ENCODE peak calls at places on chromosomes 12 and 14, in nine cellular contexts. I is SJSA1; P is right atrium auricular region; Y is CD4-positive, alpha-beta T cell; B is CD8-positive, alpha-beta T cell; S is foreskin keratinocyte; J is PC-3; U is neural progenitor cell; V is iPS DF 6.9. W is an unnamed sample.

GRCh38 chr14:55111122-55111705 is 17.8 kb upstream of the LGALS3 start:
- DNase-seq in I (no peak), P (no peak), Y (no peak), B (no peak), S (no peak), J (no peak), U (no peak), V (no peak), W (no peak)

GRCh38 chr14:74531467-74531866 is 37.9 kb downstream of the ISCA2 start:
- DNase-seq in I (peak), P (no peak), Y (no peak), B (no peak), S (no peak), J (peak), U (peak), V (peak), W (no peak)

GRCh38 chr14:105860615-105861580 is 334.5 kb downstream of the TMEM121 start:
- DNase-seq in I (peak), P (no peak), Y (no peak), B (no peak), S (no peak), J (no peak), U (no peak), V (no peak), W (no peak)

GRCh38 chr14:105066285-105067071 is 1.2 kb upstream of the GPR132 start:
- DNase-seq in I (no peak), P (no peak), Y (no peak), B (no peak), S (no peak), J (no peak), U (no peak), V (no peak), W (no peak)

GRCh38 chr14:105817971-105818711 is 291.8 kb downstream of the TMEM121 start:
- DNase-seq in I (no peak), P (no peak), Y (no peak), B (no peak), S (no peak), J (no peak), U (no peak), V (no peak), W (no peak)

GRCh38 chr12:1660304-1661187 is 30.3 kb upstream of the ADIPOR2 start:
- DNase-seq in I (no peak), P (peak), Y (peak), B (peak), S (peak), J (no peak), U (no peak), V (no peak), W (peak)

GRCh38 chr14:96576937-96577336 is 74.8 kb downstream of the PAPOLA start:
- DNase-seq in I (no peak), P (no peak), Y (no peak), B (no peak), S (no peak), J (no peak), U (no peak), V (no peak), W (no peak)

GRCh38 chr12:104507672-104508071 is 50.9 kb downstream of the CHST11 start:
- DNase-seq in I (no peak), P (no peak), Y (no peak), B (no peak), S (no peak), J (no peak), U (no peak), V (no peak), W (no peak)

GRCh38 chr14:103006991-103007520 is 50.3 kb downstream of the CDC42BPB start:
- DNase-seq in I (no peak), P (no peak), Y (no peak), B (no peak), S (no peak), J (no peak), U (no peak), V (no peak), W (no peak)

GRCh38 chr14:76294876-76295275 is 81.1 kb upstream of the ESRRB start:
- DNase-seq in I (no peak), P (peak), Y (no peak), B (no peak), S (no peak), J (no peak), U (no peak), V (no peak), W (no peak)

GRCh38 chr14:21039059-21039422 is 3.1 kb upstream of the RNASE7 start:
- DNase-seq in I (no peak), P (peak), Y (no peak), B (no peak), S (no peak), J (no peak), U (no peak), V (no peak), W (no peak)

GRCh38 chr12:128961957-128962356 is 108.7 kb downstream of the GLT1D1 start:
- DNase-seq in I (no peak), P (no peak), Y (no peak), B (no peak), S (no peak), J (no peak), U (no peak), V (no peak), W (no peak)

GRCh38 chr12:89346741-89347324 is 5.5 kb downstream of the DUSP6 start:
- DNase-seq in I (no peak), P (peak), Y (no peak), B (no peak), S (peak), J (peak), U (peak), V (no peak), W (no peak)

GRCh38 chr12:58341791-58342190 is 400.4 kb downstream of the ATP23 start:
- DNase-seq in I (no peak), P (no peak), Y (no peak), B (no peak), S (no peak), J (peak), U (no peak), V (no peak), W (peak)

GRCh38 chr14:61566537-61567225 is 128.6 kb upstream of the HIF1A start:
- DNase-seq in I (peak), P (peak), Y (no peak), B (no peak), S (no peak), J (peak), U (no peak), V (no peak), W (no peak)

GRCh38 chr14:93712838-93713724 is 75.2 kb downstream of the PRIMA1 start:
- DNase-seq in I (peak), P (peak), Y (no peak), B (no peak), S (no peak), J (peak), U (no peak), V (no peak), W (no peak)

GRCh38 chr14:21300892-21301291 is 21.0 kb downstream of the RPGRIP1 start:
- DNase-seq in I (no peak), P (no peak), Y (peak), B (peak), S (no peak), J (no peak), U (peak), V (peak), W (no peak)

GRCh38 chr12:62581288-62582064 is 114.8 kb downstream of the MON2 start:
- DNase-seq in I (no peak), P (no peak), Y (no peak), B (no peak), S (no peak), J (peak), U (peak), V (peak), W (peak)

GRCh38 chr14:104665663-104666522 is 23.5 kb upstream of the INF2 start:
- DNase-seq in I (peak), P (no peak), Y (peak), B (peak), S (no peak), J (peak), U (peak), V (no peak), W (no peak)

GRCh38 chr12:24838531-24838950 is 110.4 kb downstream of the BCAT1 start:
- DNase-seq in I (no peak), P (peak), Y (no peak), B (no peak), S (peak), J (no peak), U (no peak), V (no peak), W (no peak)

GRCh38 chr14:99265571-99265970 is 6.4 kb downstream of the BCL11B start:
- DNase-seq in I (no peak), P (no peak), Y (no peak), B (no peak), S (no peak), J (no peak), U (no peak), V (no peak), W (no peak)

GRCh38 chr12:113030875-113031525 is 25.5 kb upstream of the DTX1 start:
- DNase-seq in I (no peak), P (no peak), Y (no peak), B (no peak), S (no peak), J (peak), U (peak), V (peak), W (no peak)

GRCh38 chr14:89378119-89378518 is 38.9 kb downstream of the FOXN3 start:
- DNase-seq in I (no peak), P (no peak), Y (no peak), B (no peak), S (peak), J (no peak), U (no peak), V (no peak), W (peak)

GRCh38 chr12:88944403-88944802 is 364.1 kb upstream of the KITLG start:
- DNase-seq in I (no peak), P (no peak), Y (no peak), B (no peak), S (no peak), J (peak), U (no peak), V (no peak), W (no peak)

GRCh38 chr14:99137001-99137700 is 134.8 kb downstream of the BCL11B start:
- DNase-seq in I (peak), P (no peak), Y (no peak), B (no peak), S (no peak), J (no peak), U (no peak), V (no peak), W (no peak)

GRCh38 chr12:49917788-49918173 is 14.1 kb upstream of the FAIM2 start:
- DNase-seq in I (no peak), P (no peak), Y (no peak), B (no peak), S (no peak), J (no peak), U (no peak), V (no peak), W (no peak)

GRCh38 chr12:115504241-115504941 is 773.1 kb downstream of the MED13L start:
- DNase-seq in I (no peak), P (no peak), Y (no peak), B (no peak), S (no peak), J (no peak), U (no peak), V (no peak), W (no peak)

GRCh38 chr12:6691473-6691872 is 2.3 kb upstream of the ZNF384 start:
- DNase-seq in I (peak), P (no peak), Y (no peak), B (no peak), S (no peak), J (no peak), U (no peak), V (no peak), W (no peak)
- H3K27ac ChIP-seq in I (no peak), P (no peak), Y (no peak), B (no peak), S (no peak), J (no peak), U (no peak), V (no peak), W (no peak)

DNA sequence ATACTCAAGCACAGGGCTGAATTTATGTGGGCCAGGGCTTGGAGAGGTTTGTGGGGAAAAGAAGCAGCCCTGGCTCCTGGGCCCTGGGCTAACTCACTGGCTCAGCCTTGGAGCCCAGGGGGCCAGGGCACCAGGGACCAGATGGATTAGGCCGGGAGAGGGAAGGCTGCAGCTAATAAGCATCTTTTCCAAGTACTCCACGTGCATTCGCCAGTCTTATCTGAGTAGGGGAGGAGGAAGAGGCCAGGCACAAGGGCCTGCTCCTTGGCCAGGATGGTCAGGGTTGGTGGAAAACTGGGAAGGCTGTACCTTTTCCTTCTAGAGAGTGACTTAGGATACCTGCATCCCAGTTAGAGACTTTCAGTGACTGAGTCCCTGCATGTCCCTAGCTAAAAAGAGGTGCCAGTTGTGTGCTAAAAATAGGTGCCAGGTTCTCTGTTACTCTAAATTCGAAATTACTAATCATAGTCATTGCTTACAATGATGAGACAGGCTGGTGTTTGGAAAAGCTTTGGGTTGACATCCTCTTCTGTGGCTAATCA is 1.3 kb downstream of the GLRX5 start:
- DNase-seq in I (no peak), P (no peak), Y (no peak), B (no peak), S (no peak), J (no peak), U (peak), V (no peak), W (no peak)
- H3K27ac ChIP-seq in I (no peak), P (peak), Y (no peak), B (no peak), S (no peak), J (no peak), U (no peak), V (no peak), W (no peak)

GRCh38 chr12:80709811-80710726 is 2.6 kb downstream of the MYF6 start:
- DNase-seq in I (no peak), P (no peak), Y (no peak), B (no peak), S (no peak), J (peak), U (peak), V (no peak), W (no peak)
- H3K27ac ChIP-seq in I (no peak), P (no peak), Y (no peak), B (no peak), S (no peak), J (no peak), U (no peak), V (no peak), W (no peak)

GRCh38 chr12:52615208-52615868 is 3.0 kb downstream of the KRT73 start:
- DNase-seq in I (no peak), P (peak), Y (no peak), B (no peak), S (no peak), J (no peak), U (no peak), V (no peak), W (no peak)
- H3K27ac ChIP-seq in I (no peak), P (no peak), Y (peak), B (peak), S (no peak), J (no peak), U (no peak), V (no peak), W (no peak)

GRCh38 chr14:22521449-22522239 is 67.4 kb downstream of the DAD1 start:
- DNase-seq in I (no peak), P (no peak), Y (no peak), B (no peak), S (no peak), J (no peak), U (no peak), V (no peak), W (no peak)

GRCh38 chr14:22520235-22520634 is 68.8 kb downstream of the DAD1 start:
- DNase-seq in I (no peak), P (no peak), Y (no peak), B (no peak), S (peak), J (no peak), U (no peak), V (no peak), W (no peak)

GRCh38 chr14:22523283-22523682 is 65.7 kb downstream of the DAD1 start:
- DNase-seq in I (no peak), P (no peak), Y (no peak), B (no peak), S (no peak), J (no peak), U (no peak), V (no peak), W (no peak)

GRCh38 chr14:22518073-22518472 is 71.0 kb downstream of the DAD1 start:
- DNase-seq in I (no peak), P (no peak), Y (no peak), B (no peak), S (no peak), J (no peak), U (peak), V (no peak), W (no peak)

DNA sequence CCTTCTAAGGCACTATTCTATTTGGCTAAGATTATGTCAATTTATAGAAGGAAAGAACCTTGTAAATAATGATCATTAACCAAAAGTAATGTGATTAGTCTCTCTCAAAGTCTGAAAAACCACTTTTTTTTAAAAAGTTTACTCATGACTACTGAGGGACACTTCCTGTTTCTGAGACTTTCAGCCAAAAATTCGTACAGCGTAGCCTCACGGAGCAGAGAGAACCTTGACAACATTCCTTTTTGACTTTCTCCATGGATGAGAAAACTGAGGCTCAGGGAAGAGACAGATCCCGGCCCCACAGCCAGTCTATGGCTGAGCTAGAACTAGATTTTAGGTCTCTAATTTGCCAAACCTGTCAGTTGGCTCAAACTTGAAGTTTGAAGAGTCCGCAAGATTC is 68.2 kb downstream of the DAD1 start:
- DNase-seq in I (no peak), P (no peak), Y (no peak), B (no peak), S (no peak), J (no peak), U (no peak), V (no peak), W (no peak)
- H3K27ac ChIP-seq in I (peak), P (no peak), Y (peak), B (peak), S (no peak), J (no peak), U (no peak), V (no peak), W (no peak)

DNA sequence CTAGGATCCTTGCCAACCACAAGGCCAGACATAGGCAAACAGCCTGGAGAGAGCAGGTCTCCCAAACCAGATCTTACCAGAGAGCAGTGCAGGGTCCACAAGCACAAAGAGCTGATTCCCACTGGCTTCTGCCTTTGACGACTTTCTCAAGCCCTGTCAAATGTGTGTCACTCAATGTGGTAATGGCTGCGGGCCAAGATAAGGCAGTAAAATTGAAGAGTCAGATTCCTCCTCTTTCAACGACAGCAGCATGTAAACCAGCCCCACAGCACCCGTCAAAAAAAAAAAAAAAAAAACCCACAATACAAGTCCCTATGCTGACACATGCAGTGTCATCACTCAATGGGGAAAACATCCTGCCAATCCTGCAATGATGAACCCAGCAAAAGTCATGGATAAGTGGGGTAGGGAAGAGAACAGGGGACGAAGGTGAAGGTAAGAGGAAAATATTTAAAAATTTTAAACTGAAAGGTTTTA is at the start of gene STON2:
- DNase-seq in I (no peak), P (no peak), Y (no peak), B (no peak), S (peak), J (peak), U (no peak), V (no peak), W (peak)
- H3K27ac ChIP-seq in I (no peak), P (peak), Y (no peak), B (no peak), S (peak), J (peak), U (no peak), V (no peak), W (peak)

DNA sequence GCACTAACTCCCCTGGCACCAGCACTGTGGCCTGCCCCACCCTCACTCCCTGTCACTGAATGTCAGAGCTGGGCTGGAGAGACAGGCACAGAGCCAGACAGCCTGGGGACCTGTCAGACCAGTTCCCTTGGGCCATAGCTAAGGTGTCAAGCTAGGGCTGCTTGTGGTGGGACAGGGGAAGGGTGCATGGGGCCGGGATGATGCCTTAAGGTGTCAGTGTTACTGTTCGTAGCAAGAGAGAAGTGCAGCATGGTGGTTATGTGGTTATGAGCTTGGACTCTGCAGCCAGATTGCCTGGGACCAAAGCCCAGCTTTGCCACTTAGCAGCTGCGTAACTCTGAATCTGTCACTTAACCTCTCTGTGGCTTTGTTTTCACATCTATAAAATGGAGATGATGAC is 3.8 kb downstream of the RAPGEF3 start:
- DNase-seq in I (no peak), P (no peak), Y (no peak), B (no peak), S (no peak), J (peak), U (no peak), V (no peak), W (no peak)
- H3K27ac ChIP-seq in I (no peak), P (peak), Y (no peak), B (no peak), S (no peak), J (peak), U (no peak), V (no peak), W (peak)

DNA sequence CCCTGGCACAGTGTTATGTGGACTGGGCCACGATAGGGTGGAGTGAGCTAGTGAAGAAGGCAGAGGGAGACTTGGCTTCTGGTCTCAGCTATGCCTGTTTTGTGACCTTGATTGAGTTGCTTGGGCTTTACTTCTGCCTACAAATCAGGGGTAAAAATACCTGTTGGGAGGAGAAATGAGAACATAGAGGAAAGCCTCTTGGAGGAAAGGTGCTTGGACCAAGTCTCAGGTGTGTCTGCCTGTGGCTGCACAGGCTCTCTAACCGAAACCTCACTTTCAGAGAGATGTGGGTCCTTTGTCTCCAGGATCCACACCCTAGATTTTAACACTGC is 4.9 kb downstream of the SDR39U1 start:
- DNase-seq in I (no peak), P (no peak), Y (no peak), B (no peak), S (no peak), J (no peak), U (no peak), V (no peak), W (no peak)
- H3K27ac ChIP-seq in I (no peak), P (peak), Y (peak), B (no peak), S (no peak), J (no peak), U (no peak), V (no peak), W (no peak)

GRCh38 chr12:80848858-80849257 is 88.9 kb downstream of the LIN7A start:
- DNase-seq in I (no peak), P (no peak), Y (no peak), B (no peak), S (no peak), J (peak), U (no peak), V (no peak), W (no peak)

GRCh38 chr12:80847575-80847974 is 90.2 kb downstream of the LIN7A start:
- DNase-seq in I (no peak), P (no peak), Y (no peak), B (no peak), S (no peak), J (no peak), U (no peak), V (no peak), W (no peak)

GRCh38 chr12:80849367-80849766 is 88.4 kb downstream of the LIN7A start:
- DNase-seq in I (no peak), P (no peak), Y (no peak), B (no peak), S (no peak), J (no peak), U (no peak), V (no peak), W (no peak)

DNA sequence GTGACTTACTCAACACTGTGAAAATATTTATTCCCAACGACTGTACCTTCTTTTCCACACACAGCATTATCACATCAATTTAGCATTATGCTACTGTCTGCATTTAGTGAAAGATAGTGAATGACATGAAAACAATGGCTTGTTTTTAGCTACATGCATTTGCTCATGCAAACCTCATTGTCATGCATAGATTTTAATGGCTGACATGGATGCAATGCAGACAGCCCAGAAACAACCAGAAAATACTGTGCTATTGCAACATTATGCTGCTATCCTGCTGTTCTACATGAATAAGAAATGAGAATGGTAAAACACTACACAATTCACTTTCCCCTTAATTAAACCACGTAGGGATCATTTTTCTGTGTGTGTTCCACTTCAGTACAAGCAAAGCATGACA is 90.8 kb downstream of the LIN7A start:
- DNase-seq in I (no peak), P (no peak), Y (no peak), B (no peak), S (no peak), J (no peak), U (no peak), V (no peak), W (no peak)
- H3K27ac ChIP-seq in I (no peak), P (no peak), Y (no peak), B (no peak), S (no peak), J (no peak), U (no peak), V (no peak), W (no peak)